ENCODE peak calls at places on chromosomes 3 and 15, in five cellular contexts. H, I, V, T and S are unnamed samples.
A peak's percentile ranks its signal among the peaks of the same experiment; 100 is the strongest.

GRCh38 chr3:72123908-72124441 is 339.0 kb upstream of the PROK2 start:
- DNase-seq in H (peak; percentile 66), T (peak; percentile 45), V (peak; percentile 93), I (peak; percentile 52), S (no peak)

GRCh38 chr3:105362021-105362665 is 4.6 kb upstream of the ALCAM start:
- DNase-seq in I (no peak), T (no peak), H (no peak), V (peak; percentile 42), S (no peak)

GRCh38 chr3:106058485-106058884 is 189.7 kb upstream of the CBLB start:
- DNase-seq in V (no peak), H (no peak), I (no peak), T (no peak), S (no peak)

GRCh38 chr15:69311319-69311721 is 12.6 kb downstream of the PAQR5 start:
- DNase-seq in V (no peak), H (no peak), I (no peak), T (no peak), S (no peak)

GRCh38 chr3:40055361-40055760 is 246.0 kb downstream of the MYRIP start:
- DNase-seq in T (no peak), H (no peak), I (no peak), V (no peak), S (no peak)

GRCh38 chr3:128447561-128448013 is 19.1 kb downstream of the DNAJB8 start:
- DNase-seq in I (peak; percentile 95), H (no peak), T (peak; percentile 43), V (no peak), S (no peak)

GRCh38 chr3:10322355-10322715 is 1.4 kb upstream of the SEC13 start:
- DNase-seq in T (peak; percentile 62), V (no peak), I (peak; percentile 29), H (no peak), S (peak; percentile 95)

GRCh38 chr15:28164876-28165275 is 65.8 kb upstream of the OCA2 start:
- DNase-seq in V (no peak), T (no peak), H (no peak), I (no peak), S (no peak)

GRCh38 chr15:69794643-69795461 is 302.9 kb downstream of the TLE3 start:
- DNase-seq in T (no peak), V (peak; percentile 16), H (no peak), I (no peak), S (no peak)

GRCh38 chr3:12449889-12450682 is 34.2 kb upstream of the TSEN2 start:
- DNase-seq in V (no peak), T (no peak), I (no peak), H (no peak), S (no peak)

GRCh38 chr15:54812383-54812782 is 384.4 kb downstream of the RSL24D1 start:
- DNase-seq in T (no peak), I (no peak), H (no peak), V (no peak), S (peak; percentile 6)

GRCh38 chr3:129441215-129441614 is 1.2 kb downstream of the IFT122 start:
- DNase-seq in I (peak; percentile 39), T (no peak), H (no peak), V (no peak), S (no peak)

GRCh38 chr3:46517016-46517770 is 19.4 kb downstream of the RTP3 start:
- DNase-seq in H (no peak), V (peak; percentile 30), T (no peak), I (no peak), S (no peak)

GRCh38 chr3:160003520-160004128 is 15.0 kb downstream of the IL12A start:
- DNase-seq in V (peak; percentile 54), T (peak; percentile 60), H (peak; percentile 64), I (peak; percentile 62), S (peak; percentile 34)

GRCh38 chr15:89463113-89463512 is 33.3 kb downstream of the RHCG start:
- DNase-seq in H (no peak), I (no peak), V (no peak), T (no peak), S (no peak)